ENCODE peak calls at places on chromosomes 5 and 9, in five cellular contexts. One of them, this sample, is unnamed.

GRCh38 chr9:134517069-134517680 is 124.4 kb upstream of the COL5A1 start:
- DNase-seq in psoas muscle: no peak
- DNase-seq in NT2/D1: no peak
- DNase-seq in CD8-positive, alpha-beta memory T cell: no peak
- DNase-seq in HCT116: no peak
- DNase-seq in this sample: no peak

GRCh38 chr5:137282216-137282615 is 216.9 kb downstream of the SPOCK1 start:
- DNase-seq in psoas muscle: no peak
- DNase-seq in CD8-positive, alpha-beta memory T cell: no peak
- DNase-seq in NT2/D1: no peak
- DNase-seq in HCT116: no peak
- DNase-seq in this sample: no peak

GRCh38 chr5:101728933-101729332 is 567.2 kb downstream of the SLCO4C1 start:
- DNase-seq in HCT116: peak
- DNase-seq in psoas muscle: no peak
- DNase-seq in CD8-positive, alpha-beta memory T cell: no peak
- DNase-seq in NT2/D1: peak
- DNase-seq in this sample: peak

GRCh38 chr5:94524841-94525697 is 93.3 kb downstream of the KIAA0825 start:
- DNase-seq in HCT116: peak
- DNase-seq in psoas muscle: no peak
- DNase-seq in CD8-positive, alpha-beta memory T cell: no peak
- DNase-seq in NT2/D1: peak
- DNase-seq in this sample: peak

GRCh38 chr5:157189223-157189622 is 8.6 kb downstream of the ITK start:
- DNase-seq in psoas muscle: no peak
- DNase-seq in HCT116: no peak
- DNase-seq in CD8-positive, alpha-beta memory T cell: no peak
- DNase-seq in NT2/D1: no peak
- DNase-seq in this sample: no peak

GRCh38 chr9:134410078-134410834 is 84.0 kb downstream of the RXRA start:
- DNase-seq in HCT116: no peak
- DNase-seq in NT2/D1: no peak
- DNase-seq in psoas muscle: peak
- DNase-seq in CD8-positive, alpha-beta memory T cell: no peak
- DNase-seq in this sample: no peak

GRCh38 chr5:159184858-159185381 is 24.4 kb downstream of the RNF145 start:
- DNase-seq in CD8-positive, alpha-beta memory T cell: no peak
- DNase-seq in psoas muscle: no peak
- DNase-seq in NT2/D1: no peak
- DNase-seq in HCT116: no peak
- DNase-seq in this sample: no peak

GRCh38 chr5:141605523-141606277 is 13.1 kb downstream of the DIAPH1 start:
- DNase-seq in psoas muscle: no peak
- DNase-seq in NT2/D1: no peak
- DNase-seq in CD8-positive, alpha-beta memory T cell: peak
- DNase-seq in HCT116: no peak
- DNase-seq in this sample: peak

GRCh38 chr5:40521925-40522324 is 157.8 kb upstream of the PTGER4 start:
- DNase-seq in NT2/D1: no peak
- DNase-seq in CD8-positive, alpha-beta memory T cell: no peak
- DNase-seq in psoas muscle: no peak
- DNase-seq in HCT116: no peak
- DNase-seq in this sample: no peak

GRCh38 chr9:131181091-131181681 is 55.8 kb downstream of the NUP214 start:
- DNase-seq in CD8-positive, alpha-beta memory T cell: no peak
- DNase-seq in psoas muscle: no peak
- DNase-seq in HCT116: no peak
- DNase-seq in NT2/D1: no peak
- DNase-seq in this sample: peak

GRCh38 chr9:134267305-134268265 is 58.7 kb upstream of the RXRA start:
- DNase-seq in HCT116: no peak
- DNase-seq in NT2/D1: no peak
- DNase-seq in psoas muscle: no peak
- DNase-seq in CD8-positive, alpha-beta memory T cell: no peak
- DNase-seq in this sample: no peak

GRCh38 chr9:76852026-76852425 is 53.9 kb downstream of the PRUNE2 start:
- DNase-seq in NT2/D1: no peak
- DNase-seq in psoas muscle: no peak
- DNase-seq in CD8-positive, alpha-beta memory T cell: no peak
- DNase-seq in HCT116: no peak
- DNase-seq in this sample: no peak

GRCh38 chr5:160894-161540 is 30.3 kb upstream of the LRRC14B start:
- DNase-seq in NT2/D1: no peak
- DNase-seq in HCT116: no peak
- DNase-seq in CD8-positive, alpha-beta memory T cell: no peak
- DNase-seq in psoas muscle: no peak
- DNase-seq in this sample: no peak

GRCh38 chr5:80406980-80407734 is 707 bp upstream of the ZFYVE16 start:
- DNase-seq in NT2/D1: no peak
- DNase-seq in CD8-positive, alpha-beta memory T cell: no peak
- DNase-seq in psoas muscle: peak
- DNase-seq in HCT116: no peak
- DNase-seq in this sample: no peak

GRCh38 chr9:126957687-126958053 is 43.1 kb downstream of the RALGPS1 start:
- DNase-seq in CD8-positive, alpha-beta memory T cell: no peak
- DNase-seq in HCT116: peak
- DNase-seq in psoas muscle: no peak
- DNase-seq in NT2/D1: no peak
- DNase-seq in this sample: no peak

GRCh38 chr5:104218200-104218599 is 655.6 kb upstream of the NUDT12 start:
- DNase-seq in psoas muscle: no peak
- DNase-seq in NT2/D1: no peak
- DNase-seq in CD8-positive, alpha-beta memory T cell: no peak
- DNase-seq in HCT116: no peak
- DNase-seq in this sample: no peak

GRCh38 chr5:121974261-121974660 is 12.5 kb downstream of the SRFBP1 start:
- DNase-seq in psoas muscle: no peak
- DNase-seq in NT2/D1: no peak
- DNase-seq in CD8-positive, alpha-beta memory T cell: no peak
- DNase-seq in HCT116: no peak
- DNase-seq in this sample: no peak

GRCh38 chr9:89433826-89434225 is 64.1 kb downstream of the SEMA4D start:
- DNase-seq in CD8-positive, alpha-beta memory T cell: no peak
- DNase-seq in NT2/D1: no peak
- DNase-seq in psoas muscle: peak
- DNase-seq in HCT116: no peak
- DNase-seq in this sample: no peak

GRCh38 chr9:112764344-112764743 is 13.8 kb downstream of the SNX30 start:
- DNase-seq in psoas muscle: no peak
- DNase-seq in CD8-positive, alpha-beta memory T cell: no peak
- DNase-seq in HCT116: no peak
- DNase-seq in NT2/D1: no peak
- DNase-seq in this sample: no peak

GRCh38 chr9:116409124-116409523 is 255.5 kb downstream of the PAPPA start:
- DNase-seq in NT2/D1: no peak
- DNase-seq in CD8-positive, alpha-beta memory T cell: no peak
- DNase-seq in HCT116: no peak
- DNase-seq in psoas muscle: no peak
- DNase-seq in this sample: no peak

GRCh38 chr9:138073408-138073807 is 195.8 kb downstream of the CACNA1B start:
- DNase-seq in psoas muscle: no peak
- DNase-seq in CD8-positive, alpha-beta memory T cell: no peak
- DNase-seq in NT2/D1: no peak
- DNase-seq in HCT116: no peak
- DNase-seq in this sample: no peak

GRCh38 chr9:2570615-2571479 is 50.7 kb upstream of the VLDLR start:
- DNase-seq in HCT116: peak
- DNase-seq in psoas muscle: peak
- DNase-seq in NT2/D1: no peak
- DNase-seq in CD8-positive, alpha-beta memory T cell: no peak
- DNase-seq in this sample: no peak

GRCh38 chr9:99593621-99594020 is 228.1 kb upstream of the NR4A3 start:
- DNase-seq in NT2/D1: no peak
- DNase-seq in CD8-positive, alpha-beta memory T cell: no peak
- DNase-seq in psoas muscle: no peak
- DNase-seq in HCT116: no peak
- DNase-seq in this sample: no peak

GRCh38 chr5:54171645-54172384 is 138.6 kb downstream of the ARL15 start:
- DNase-seq in CD8-positive, alpha-beta memory T cell: no peak
- DNase-seq in psoas muscle: no peak
- DNase-seq in NT2/D1: no peak
- DNase-seq in HCT116: no peak
- DNase-seq in this sample: peak

GRCh38 chr9:84893360-84894128 is 224.0 kb downstream of the NTRK2 start:
- DNase-seq in psoas muscle: no peak
- DNase-seq in NT2/D1: no peak
- DNase-seq in HCT116: no peak
- DNase-seq in CD8-positive, alpha-beta memory T cell: no peak
- DNase-seq in this sample: no peak

GRCh38 chr5:178123987-178124925 is 6.6 kb upstream of the RMND5B start:
- DNase-seq in psoas muscle: no peak
- DNase-seq in HCT116: no peak
- DNase-seq in NT2/D1: no peak
- DNase-seq in CD8-positive, alpha-beta memory T cell: no peak
- DNase-seq in this sample: no peak

GRCh38 chr9:104860280-104860679 is 67.7 kb downstream of the ABCA1 start:
- DNase-seq in psoas muscle: no peak
- DNase-seq in HCT116: no peak
- DNase-seq in NT2/D1: no peak
- DNase-seq in CD8-positive, alpha-beta memory T cell: no peak
- DNase-seq in this sample: no peak

GRCh38 chr9:97304586-97304985 is 2.9 kb upstream of the CCDC180 start:
- DNase-seq in CD8-positive, alpha-beta memory T cell: no peak
- DNase-seq in HCT116: no peak
- DNase-seq in psoas muscle: no peak
- DNase-seq in NT2/D1: no peak
- DNase-seq in this sample: no peak

GRCh38 chr9:69965416-69966145 is 78.1 kb upstream of the MAMDC2 start:
- DNase-seq in CD8-positive, alpha-beta memory T cell: no peak
- DNase-seq in psoas muscle: no peak
- DNase-seq in NT2/D1: no peak
- DNase-seq in HCT116: no peak
- DNase-seq in this sample: no peak

GRCh38 chr5:157288405-157289163 is 22.7 kb downstream of the CYFIP2 start:
- DNase-seq in HCT116: no peak
- DNase-seq in psoas muscle: no peak
- DNase-seq in NT2/D1: no peak
- DNase-seq in CD8-positive, alpha-beta memory T cell: no peak
- DNase-seq in this sample: no peak

GRCh38 chr5:168822745-168823281 is 243.6 kb upstream of the PANK3 start:
- DNase-seq in HCT116: no peak
- DNase-seq in NT2/D1: no peak
- DNase-seq in psoas muscle: no peak
- DNase-seq in CD8-positive, alpha-beta memory T cell: no peak
- DNase-seq in this sample: no peak

GRCh38 chr5:68424799-68425537 is 209.4 kb downstream of the PIK3R1 start:
- DNase-seq in CD8-positive, alpha-beta memory T cell: no peak
- DNase-seq in NT2/D1: no peak
- DNase-seq in psoas muscle: no peak
- DNase-seq in HCT116: peak
- DNase-seq in this sample: peak

GRCh38 chr5:152634596-152634995 is 229.5 kb upstream of the NMUR2 start:
- DNase-seq in CD8-positive, alpha-beta memory T cell: no peak
- DNase-seq in NT2/D1: no peak
- DNase-seq in HCT116: no peak
- DNase-seq in psoas muscle: no peak
- DNase-seq in this sample: no peak

GRCh38 chr9:134333234-134333873 is 7.1 kb downstream of the RXRA start:
- DNase-seq in HCT116: no peak
- DNase-seq in NT2/D1: no peak
- DNase-seq in CD8-positive, alpha-beta memory T cell: no peak
- DNase-seq in psoas muscle: peak
- DNase-seq in this sample: no peak

GRCh38 chr9:121737481-121737931 is 86.1 kb downstream of the DAB2IP start:
- DNase-seq in NT2/D1: no peak
- DNase-seq in psoas muscle: no peak
- DNase-seq in HCT116: no peak
- DNase-seq in CD8-positive, alpha-beta memory T cell: no peak
- DNase-seq in this sample: no peak
- H3K4me3 ChIP-seq in NT2/D1: no peak
- H3K4me3 ChIP-seq in psoas muscle: no peak
- H3K4me3 ChIP-seq in HCT116: no peak
- H3K4me3 ChIP-seq in CD8-positive, alpha-beta memory T cell: no peak
- H3K4me3 ChIP-seq in this sample: no peak

DNA sequence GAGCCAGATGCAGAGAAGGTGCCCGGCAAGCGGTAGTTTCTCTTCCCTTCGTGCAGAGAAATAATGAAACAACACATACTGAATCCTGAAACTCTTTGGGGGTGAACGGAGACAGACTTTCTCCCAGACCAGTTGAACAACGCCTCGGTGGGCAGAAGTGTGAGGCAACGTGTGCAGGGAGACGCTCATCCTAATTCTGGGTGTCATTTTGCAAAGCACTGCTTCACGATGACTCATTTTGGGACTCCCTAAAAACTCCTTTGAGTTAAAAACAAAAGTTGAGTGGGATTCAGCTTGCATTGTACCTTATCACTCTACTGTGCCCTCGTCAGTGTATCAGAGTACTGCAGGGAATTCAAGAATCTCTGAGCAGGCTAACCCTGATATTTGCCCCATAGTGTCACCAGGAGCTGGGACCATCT is 3.5 kb upstream of the NEK6 start:
- DNase-seq in HCT116: no peak
- DNase-seq in NT2/D1: no peak
- DNase-seq in psoas muscle: no peak
- DNase-seq in CD8-positive, alpha-beta memory T cell: no peak
- DNase-seq in this sample: no peak
- H3K4me3 ChIP-seq in HCT116: no peak
- H3K4me3 ChIP-seq in NT2/D1: no peak
- H3K4me3 ChIP-seq in psoas muscle: no peak
- H3K4me3 ChIP-seq in CD8-positive, alpha-beta memory T cell: no peak
- H3K4me3 ChIP-seq in this sample: no peak

DNA sequence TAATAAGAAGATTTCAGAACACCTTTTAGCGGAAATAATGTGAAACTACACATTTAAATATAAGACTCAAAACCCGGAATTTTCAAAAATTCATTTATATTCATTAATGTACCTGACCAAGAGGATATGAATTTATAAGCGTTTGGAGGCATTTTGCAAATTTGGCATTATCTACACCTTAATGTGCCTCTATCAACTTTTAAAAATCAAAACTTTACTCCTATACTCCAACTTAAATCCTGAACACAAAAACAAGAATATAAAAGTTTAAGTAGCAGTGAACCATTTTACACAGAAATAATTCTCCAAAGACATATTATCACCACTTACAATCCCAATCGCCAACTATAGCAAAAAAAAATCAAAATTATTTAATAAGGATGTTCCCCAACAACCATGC is 3.9 kb downstream of the ZNF608 start:
- DNase-seq in psoas muscle: no peak
- DNase-seq in CD8-positive, alpha-beta memory T cell: no peak
- DNase-seq in HCT116: no peak
- DNase-seq in NT2/D1: no peak
- DNase-seq in this sample: no peak
- H3K4me3 ChIP-seq in psoas muscle: peak
- H3K4me3 ChIP-seq in CD8-positive, alpha-beta memory T cell: no peak
- H3K4me3 ChIP-seq in HCT116: peak
- H3K4me3 ChIP-seq in NT2/D1: peak
- H3K4me3 ChIP-seq in this sample: no peak

GRCh38 chr5:108727154-108727638 is 20.5 kb upstream of the FER start:
- DNase-seq in CD8-positive, alpha-beta memory T cell: no peak
- DNase-seq in NT2/D1: no peak
- DNase-seq in psoas muscle: no peak
- DNase-seq in HCT116: no peak
- DNase-seq in this sample: no peak
- H3K4me3 ChIP-seq in CD8-positive, alpha-beta memory T cell: peak
- H3K4me3 ChIP-seq in NT2/D1: peak
- H3K4me3 ChIP-seq in psoas muscle: peak
- H3K4me3 ChIP-seq in HCT116: peak
- H3K4me3 ChIP-seq in this sample: no peak

This sample was measured in Jurkat, Clone E6-1.